ENCODE peak calls at places on chromosomes 13 and 19, in ten cellular contexts. F is dorsolateral prefrontal cortex, M is psoas muscle, J is fibroblast of villous mesenchyme, U is foreskin fibroblast, A is astrocyte, Z is BJ, E is GM23338, X is A673, H is transverse colon. S is an unnamed sample.

GRCh38 chr19:29878973-29879654 is 62.9 kb upstream of the URI1 start:
- DNase-seq in Z (peak; percentile 9), A (peak; percentile 14), E (peak; percentile 50), J (no peak), X (peak; percentile 89), H (no peak), F (no peak), U (peak; percentile 20), M (peak; percentile 66), S (peak; percentile 65)

GRCh38 chr13:73656863-73657262 is 477.3 kb downstream of the KLF12 start:
- DNase-seq in J (no peak), Z (no peak), F (no peak), H (no peak), A (peak; percentile 35), U (no peak), E (no peak), X (no peak), M (no peak), S (peak; percentile 21)

GRCh38 chr13:50654341-50654740 is 189.2 kb downstream of the DLEU7 start:
- DNase-seq in E (no peak), F (no peak), M (no peak), X (no peak), A (no peak), U (no peak), H (no peak), Z (no peak), J (no peak), S (no peak)

GRCh38 chr13:40639226-40639681 is 27.2 kb downstream of the FOXO1 start:
- DNase-seq in F (no peak), Z (no peak), M (no peak), J (peak; percentile 56), X (no peak), H (no peak), U (peak; percentile 23), A (no peak), E (no peak), S (peak; percentile 79)

GRCh38 chr13:44810067-44810840 is 179.0 kb downstream of the NUFIP1 start:
- DNase-seq in M (no peak), H (peak; percentile 46), E (no peak), F (no peak), U (no peak), A (peak; percentile 81), J (no peak), X (peak; percentile 23), Z (no peak), S (no peak)

GRCh38 chr13:111911141-111911720 is 155.7 kb upstream of the SOX1 start:
- DNase-seq in X (no peak), U (no peak), H (no peak), M (no peak), Z (no peak), F (peak; percentile 1), A (no peak), E (no peak), J (no peak), S (no peak)

GRCh38 chr13:24692541-24692940 is 12.3 kb downstream of the ATP12A start:
- DNase-seq in U (peak; percentile 13), J (peak; percentile 38), F (no peak), A (peak; percentile 69), Z (no peak), X (no peak), M (peak; percentile 15), H (no peak), E (no peak), S (peak; percentile 63)

GRCh38 chr19:33464733-33465115 is 56.9 kb downstream of the PEPD start:
- DNase-seq in F (no peak), X (no peak), E (no peak), J (no peak), U (no peak), H (no peak), M (no peak), Z (no peak), A (no peak), S (no peak)

DNA sequence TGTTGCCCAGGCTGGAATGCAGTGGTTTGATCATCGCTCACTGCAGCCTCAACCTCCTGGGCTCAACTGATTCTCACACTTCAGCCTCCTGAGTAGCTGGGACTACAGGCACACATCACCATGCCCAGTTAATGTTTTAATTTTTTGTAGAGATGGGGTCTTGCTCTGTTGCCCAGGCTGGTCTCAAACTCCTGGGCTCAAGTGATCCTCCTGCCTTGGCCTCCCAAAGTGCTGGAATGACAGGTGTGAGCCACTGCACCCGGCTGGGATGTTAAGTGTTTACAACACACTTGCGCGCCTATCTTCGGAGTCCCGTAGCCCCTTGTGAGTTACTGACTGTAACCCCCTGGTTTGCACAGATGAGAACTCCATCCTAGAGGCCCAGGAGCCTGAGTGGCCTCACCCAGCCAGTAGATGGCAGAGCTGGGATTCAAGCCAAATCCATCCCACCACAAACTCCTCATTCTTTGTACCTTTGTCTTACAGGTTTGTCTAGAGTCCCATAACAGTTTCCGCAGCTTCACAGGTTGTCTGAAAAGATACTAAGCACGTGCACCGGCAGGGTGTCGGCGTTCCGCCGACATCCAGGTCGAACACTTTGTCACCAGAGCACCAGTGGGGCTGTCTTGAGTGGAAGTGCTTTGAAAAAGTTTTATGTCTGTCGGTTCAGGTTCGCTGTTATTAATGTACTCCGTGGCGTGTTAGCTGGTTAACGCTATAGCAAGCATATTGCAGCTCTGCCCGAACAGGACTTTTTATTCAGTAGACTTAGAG is 14.7 kb downstream of the MAG start:
- DNase-seq in H (no peak), E (peak; percentile 75), X (peak; percentile 23), F (no peak), J (no peak), A (no peak), U (no peak), M (no peak), Z (no peak), S (no peak)
- TF ChIP-seq CTCF in H (no peak), E (peak; percentile 69), X (peak; percentile 55), F (no peak), J (peak; percentile 20), A (no peak), U (no peak), M (no peak), Z (no peak), S (no peak)

GRCh38 chr19:1961545-1961878 is 20.5 kb downstream of the CSNK1G2 start:
- DNase-seq in X (no peak), Z (no peak), F (no peak), U (no peak), M (no peak), E (no peak), H (no peak), J (peak; percentile 29), A (no peak), S (no peak)
- H3K4me3 ChIP-seq in X (no peak overlapping the region), Z (no peak overlapping the region), F (no peak overlapping the region), U (no peak overlapping the region), M (no peak overlapping the region), E (no peak overlapping the region), H (no peak overlapping the region), J (no peak overlapping the region), A (no peak overlapping the region), S (no peak overlapping the region)

DNA sequence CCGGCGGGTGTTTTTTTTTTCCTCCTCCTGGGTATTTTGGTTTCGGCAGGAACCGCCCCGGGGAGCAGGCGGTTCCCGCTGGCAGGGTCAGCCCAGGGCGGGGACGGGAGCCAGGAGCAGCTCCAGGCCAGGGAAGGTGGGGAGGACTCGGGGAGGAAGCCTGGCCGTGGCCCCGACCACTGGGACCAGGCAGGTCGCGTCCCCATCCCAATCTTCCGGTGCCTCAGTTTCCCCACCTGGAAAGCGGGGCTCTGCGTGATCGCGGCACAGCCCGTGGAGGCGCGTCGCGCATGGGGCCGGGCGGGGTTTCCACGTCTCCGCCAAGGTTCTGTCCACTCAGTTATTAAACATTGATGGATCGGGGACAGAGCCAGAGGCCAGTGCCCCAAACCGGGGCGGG is 34.8 kb downstream of the IL12RB1 start:
- DNase-seq in U (no peak), E (no peak), J (no peak), H (no peak), M (peak; percentile 82), X (no peak), A (no peak), Z (no peak), F (no peak), S (no peak)
- TF ChIP-seq CTCF in U (no peak), E (no peak), J (no peak), H (no peak), M (no peak), X (no peak), A (no peak), Z (no peak), F (no peak), S (no peak)

GRCh38 chr19:36150586-36150985 is 1.7 kb downstream of the COX7A1 start:
- DNase-seq in J (no peak), E (no peak), Z (no peak), U (no peak), X (no peak), H (no peak), F (no peak), A (no peak), M (peak; percentile 51), S (no peak)
- H3K4me3 ChIP-seq in J (no peak overlapping the region), E (peak overlapping the region; percentile 77), Z (no peak overlapping the region), U (peak overlapping the region; percentile 66), X (no peak overlapping the region), H (no peak overlapping the region), F (peak overlapping the region; percentile 59), A (no peak overlapping the region), M (peak overlapping the region; percentile 89), S (no peak overlapping the region)

DNA sequence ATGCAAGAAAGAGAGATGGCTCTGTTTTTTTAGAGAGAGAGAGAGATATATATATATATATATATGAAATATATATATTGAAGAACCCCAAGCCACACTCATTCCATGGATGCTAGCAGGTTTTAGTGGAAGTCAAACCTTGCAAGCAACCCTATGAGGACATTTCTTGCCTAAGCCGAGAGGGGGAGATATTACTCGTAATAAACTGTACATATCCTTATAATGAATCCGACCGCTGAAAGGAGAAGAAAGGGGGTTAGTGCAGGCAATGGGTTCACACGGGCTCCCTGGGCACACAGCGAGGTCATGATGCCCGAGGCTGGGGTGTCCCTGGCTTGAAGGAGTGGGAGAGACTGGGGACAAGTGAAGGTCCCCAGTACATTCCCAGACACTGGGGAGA is 78.3 kb downstream of the IER2 start:
- DNase-seq in A (no peak), U (no peak), F (no peak), X (peak; percentile 54), H (no peak), E (no peak), J (no peak), Z (no peak), M (no peak), S (no peak)
- TF ChIP-seq CTCF in A (no peak), U (no peak), F (no peak), X (peak; percentile 43), H (no peak), E (no peak), J (no peak), Z (no peak), M (no peak), S (no peak)

DNA sequence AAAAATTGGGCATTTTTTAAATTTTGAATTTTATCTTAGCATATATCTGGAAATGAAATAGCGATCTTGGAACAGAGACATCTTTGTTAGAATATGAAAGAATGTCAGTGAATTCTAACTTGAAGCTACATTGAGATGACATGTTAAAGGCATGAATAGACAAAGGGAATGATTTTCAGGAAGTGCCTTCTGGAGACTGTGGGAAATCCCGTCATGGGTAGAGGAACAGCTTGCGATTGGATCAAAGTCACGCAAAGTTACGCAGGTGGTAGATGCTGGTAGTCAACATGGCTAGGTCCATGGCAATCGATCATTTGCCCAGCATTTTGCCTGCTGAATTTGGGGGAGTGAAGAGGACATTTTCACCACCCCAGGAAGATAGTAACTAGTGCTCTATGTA is 43.5 kb downstream of the LRCH1 start:
- DNase-seq in A (no peak), X (no peak), U (no peak), E (no peak), H (no peak), F (no peak), Z (no peak), M (no peak), J (no peak), S (no peak)
- H3K4me3 ChIP-seq in A (no peak overlapping the region), X (no peak overlapping the region), U (no peak overlapping the region), E (no peak overlapping the region), H (no peak overlapping the region), F (no peak overlapping the region), Z (no peak overlapping the region), M (no peak overlapping the region), J (no peak overlapping the region), S (no peak overlapping the region)